ENCODE peak calls at places on chromosomes 7 and 10, in five cellular contexts. One of them, this sample, is unnamed.
A peak's percentile ranks its signal among the peaks of the same experiment; 100 is the strongest.

GRCh38 chr10:131677671-131678070 is 223.1 kb upstream of the PPP2R2D start:
- DNase-seq in suprapubic skin: no peak
- DNase-seq in heart left ventricle: no peak
- DNase-seq in IMR-90: no peak
- DNase-seq in spleen: peak; percentile 57
- DNase-seq in this sample: no peak

GRCh38 chr10:69826789-69827532 is 25.3 kb downstream of the COL13A1 start:
- DNase-seq in spleen: no peak
- DNase-seq in IMR-90: no peak
- DNase-seq in heart left ventricle: no peak
- DNase-seq in suprapubic skin: no peak
- DNase-seq in this sample: no peak

GRCh38 chr7:140697447-140698143 is 1.1 kb downstream of the NDUFB2 start:
- DNase-seq in heart left ventricle: no peak
- DNase-seq in IMR-90: peak; percentile 64
- DNase-seq in spleen: no peak
- DNase-seq in suprapubic skin: no peak
- DNase-seq in this sample: no peak

GRCh38 chr7:57772126-57772924 is 322.3 kb downstream of the ZNF716 start:
- DNase-seq in suprapubic skin: no peak
- DNase-seq in IMR-90: no peak
- DNase-seq in spleen: no peak
- DNase-seq in heart left ventricle: no peak
- DNase-seq in this sample: no peak

GRCh38 chr7:13953368-13953767 is 36.1 kb downstream of the ETV1 start:
- DNase-seq in suprapubic skin: no peak
- DNase-seq in IMR-90: no peak
- DNase-seq in heart left ventricle: no peak
- DNase-seq in spleen: no peak
- DNase-seq in this sample: no peak

GRCh38 chr7:39360766-39361165 is 205.4 kb upstream of the YAE1 start:
- DNase-seq in IMR-90: no peak
- DNase-seq in suprapubic skin: no peak
- DNase-seq in spleen: no peak
- DNase-seq in heart left ventricle: no peak
- DNase-seq in this sample: no peak

GRCh38 chr10:34047389-34047788 is 712.9 kb upstream of the NRP1 start:
- DNase-seq in IMR-90: no peak
- DNase-seq in suprapubic skin: no peak
- DNase-seq in heart left ventricle: no peak
- DNase-seq in spleen: no peak
- DNase-seq in this sample: no peak

GRCh38 chr10:79007843-79008319 is 60.9 kb upstream of the ZMIZ1 start:
- DNase-seq in suprapubic skin: no peak
- DNase-seq in spleen: no peak
- DNase-seq in IMR-90: no peak
- DNase-seq in heart left ventricle: no peak
- DNase-seq in this sample: no peak

GRCh38 chr7:69962077-69962855 is 364.0 kb downstream of the AUTS2 start:
- DNase-seq in heart left ventricle: peak; percentile 75
- DNase-seq in spleen: no peak
- DNase-seq in suprapubic skin: no peak
- DNase-seq in IMR-90: no peak
- DNase-seq in this sample: no peak

GRCh38 chr7:12130664-12131063 is 80.4 kb upstream of the TMEM106B start:
- DNase-seq in suprapubic skin: no peak
- DNase-seq in spleen: no peak
- DNase-seq in heart left ventricle: no peak
- DNase-seq in IMR-90: no peak
- DNase-seq in this sample: peak; percentile 30

DNA sequence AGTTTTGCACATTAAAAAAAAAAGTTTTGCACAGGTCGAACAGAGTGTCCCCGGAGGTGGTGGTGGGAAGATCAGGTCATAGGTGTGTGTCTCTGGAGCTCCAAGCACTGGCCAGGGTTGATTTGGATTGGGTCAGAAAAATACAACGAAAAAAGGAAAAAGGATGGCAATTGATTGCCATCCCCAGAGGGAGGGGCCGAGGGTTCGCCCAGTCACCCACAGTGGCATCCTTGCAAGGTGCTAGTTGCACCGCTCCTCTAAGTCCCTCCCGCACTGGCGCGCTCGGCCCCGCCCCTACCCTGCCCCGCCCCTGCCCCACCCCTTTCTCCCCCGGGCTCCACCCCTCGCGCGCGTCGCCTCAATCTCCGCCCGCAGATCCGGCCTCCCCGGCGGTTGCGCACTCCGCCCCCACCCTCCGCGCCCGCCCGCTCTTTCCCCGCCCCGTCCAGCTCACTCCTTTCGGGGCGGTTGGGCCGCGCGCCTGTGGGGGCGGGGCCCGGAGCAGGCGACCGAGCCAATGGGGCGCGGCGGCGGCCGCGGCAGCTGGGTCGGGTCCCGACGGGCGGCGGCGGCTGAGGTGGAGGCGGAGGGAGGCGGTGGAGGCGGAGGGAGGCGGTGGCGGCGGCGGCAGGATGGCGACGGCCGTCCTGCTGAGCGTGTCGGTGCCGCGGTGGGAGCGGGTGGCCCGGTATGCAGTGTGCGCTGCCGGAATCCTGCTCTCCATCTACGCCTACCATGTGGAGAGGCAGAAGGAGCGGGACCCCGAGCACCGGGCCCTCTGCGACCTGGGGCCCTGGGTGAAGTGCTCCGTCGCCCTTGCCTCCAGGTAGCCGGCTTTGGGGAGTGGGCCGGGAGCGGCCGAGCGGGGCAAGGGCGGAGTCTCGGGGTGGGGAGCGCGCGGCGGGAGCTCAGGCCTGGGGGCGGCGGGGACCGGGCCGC is 31.5 kb upstream of the ERV3-1 start:
- DNase-seq in IMR-90: peak; percentile 88
- DNase-seq in suprapubic skin: peak; percentile 94
- DNase-seq in spleen: peak; percentile 98
- DNase-seq in heart left ventricle: peak; percentile 95
- DNase-seq in this sample: peak; percentile 76
- TF ChIP-seq POLR2A in IMR-90: peak; percentile 52
- TF ChIP-seq POLR2A in suprapubic skin: no peak
- TF ChIP-seq POLR2A in spleen: no peak
- TF ChIP-seq POLR2A in heart left ventricle: no peak
- TF ChIP-seq POLR2A in this sample: peak; percentile 86

GRCh38 chr10:22231260-22231659 is 13.4 kb upstream of the EBLN1 start:
- DNase-seq in heart left ventricle: no peak
- DNase-seq in IMR-90: no peak
- DNase-seq in spleen: no peak
- DNase-seq in suprapubic skin: no peak
- DNase-seq in this sample: no peak
- TF ChIP-seq POLR2A in heart left ventricle: no peak
- TF ChIP-seq POLR2A in IMR-90: no peak
- TF ChIP-seq POLR2A in spleen: no peak
- TF ChIP-seq POLR2A in suprapubic skin: no peak
- TF ChIP-seq POLR2A in this sample: no peak

DNA sequence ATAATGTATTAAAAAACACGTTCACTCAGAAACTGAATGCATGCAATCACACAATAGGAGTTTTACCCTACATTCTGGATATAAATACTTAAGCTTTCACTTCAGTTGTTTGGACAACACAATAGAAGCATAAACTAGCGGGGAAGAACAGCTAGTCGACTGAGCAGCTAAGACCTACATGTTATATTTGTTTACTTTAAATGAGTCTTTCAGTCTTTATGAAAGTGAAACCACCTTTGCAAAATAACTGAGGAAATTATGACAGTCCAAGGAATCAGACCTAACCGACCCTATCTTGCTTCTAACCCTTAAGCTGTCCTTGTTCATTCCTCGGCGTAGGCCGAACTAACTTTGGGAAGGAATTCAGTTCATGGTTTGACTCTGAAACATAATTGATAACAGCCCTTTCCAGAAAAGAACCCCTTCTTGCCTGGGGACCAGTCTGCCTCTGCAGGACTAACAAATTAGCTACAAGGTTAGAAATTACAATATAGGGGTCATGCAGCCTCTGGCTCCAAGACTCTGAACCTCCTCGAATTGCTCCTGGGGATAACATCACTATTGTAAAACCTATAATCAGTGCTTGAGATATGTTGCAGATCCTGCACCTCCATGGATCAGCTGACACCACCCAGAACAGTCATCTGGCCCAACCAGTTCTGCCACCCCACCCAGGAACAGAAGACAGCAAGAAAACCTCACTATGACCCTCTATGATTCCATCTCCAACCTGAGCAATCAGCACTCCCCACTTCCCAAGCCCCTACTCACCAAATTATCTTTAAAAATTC is 185.1 kb upstream of the KLF6 start:
- DNase-seq in suprapubic skin: no peak
- DNase-seq in IMR-90: peak; percentile 16
- DNase-seq in spleen: no peak
- DNase-seq in heart left ventricle: no peak
- DNase-seq in this sample: no peak
- TF ChIP-seq POLR2A in suprapubic skin: no peak
- TF ChIP-seq POLR2A in IMR-90: no peak
- TF ChIP-seq POLR2A in spleen: no peak
- TF ChIP-seq POLR2A in heart left ventricle: no peak
- TF ChIP-seq POLR2A in this sample: no peak

DNA sequence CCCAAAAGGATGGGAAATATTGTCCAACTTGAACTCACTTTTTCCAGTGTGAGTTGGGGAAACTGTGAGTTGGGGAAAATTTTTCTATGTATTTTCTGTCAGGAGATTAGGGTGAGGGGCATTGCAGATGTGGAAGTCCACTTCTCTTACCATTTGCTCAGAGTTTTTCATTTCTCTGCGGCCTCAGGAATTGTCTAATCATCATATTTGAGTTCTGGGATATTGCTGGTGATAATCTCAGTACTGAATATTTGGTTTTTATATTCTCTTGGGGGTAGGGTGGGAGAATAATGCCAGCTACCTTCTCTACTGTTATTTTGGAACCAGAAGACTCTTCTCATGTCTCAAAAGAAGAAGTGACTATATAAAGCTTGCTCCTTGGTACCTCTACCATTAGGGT is 141.3 kb upstream of the SLC13A1 start:
- DNase-seq in suprapubic skin: no peak
- DNase-seq in IMR-90: no peak
- DNase-seq in heart left ventricle: no peak
- DNase-seq in spleen: no peak
- DNase-seq in this sample: no peak
- TF ChIP-seq POLR2A in suprapubic skin: no peak
- TF ChIP-seq POLR2A in IMR-90: no peak
- TF ChIP-seq POLR2A in heart left ventricle: no peak
- TF ChIP-seq POLR2A in spleen: no peak
- TF ChIP-seq POLR2A in this sample: no peak

This sample was measured in H54.